ENCODE peak calls at places on chromosomes 12 and 14, in four cellular contexts. M is K562, Y is WTC11, A is HepG2. X is an unnamed sample.

GRCh38 chr12:130715996-130716917 is at the start of gene RIMBP2:
- DNase-seq in Y (peak), M (no peak), A (no peak), X (peak)

GRCh38 chr12:24562761-24563392 is 386.0 kb downstream of the BCAT1 start:
- DNase-seq in Y (peak), A (no peak), M (no peak), X (peak)

GRCh38 chr12:26058818-26059217 is 66.0 kb downstream of the BHLHE41 start:
- DNase-seq in Y (no peak), A (no peak), M (no peak), X (no peak)

GRCh38 chr12:53530056-53530455 is 22.8 kb upstream of the NPFF start:
- DNase-seq in M (no peak), Y (no peak), A (no peak), X (no peak)

GRCh38 chr12:95096852-95097251 is 23.4 kb upstream of the NR2C1 start:
- DNase-seq in A (no peak), Y (no peak), M (no peak), X (peak)

GRCh38 chr12:8677362-8677761 is 14.7 kb upstream of the MFAP5 start:
- DNase-seq in Y (no peak), A (no peak), M (no peak), X (no peak)

GRCh38 chr14:76045773-76046172 is 60.2 kb downstream of the IFT43 start:
- DNase-seq in M (no peak), A (no peak), Y (no peak), X (no peak)

GRCh38 chr14:59020382-59020781 is 168.1 kb upstream of the DAAM1 start:
- DNase-seq in M (peak), Y (no peak), A (no peak), X (no peak)

GRCh38 chr12:117907108-117907689 is 61.6 kb downstream of the KSR2 start:
- DNase-seq in A (no peak), Y (peak), M (no peak), X (no peak)

GRCh38 chr12:16579041-16579440 is 26.9 kb downstream of the LMO3 start:
- DNase-seq in M (no peak), Y (no peak), A (no peak), X (no peak)

GRCh38 chr12:16568873-16569272 is 37.1 kb downstream of the LMO3 start:
- DNase-seq in A (no peak), M (no peak), Y (no peak), X (no peak)

DNA sequence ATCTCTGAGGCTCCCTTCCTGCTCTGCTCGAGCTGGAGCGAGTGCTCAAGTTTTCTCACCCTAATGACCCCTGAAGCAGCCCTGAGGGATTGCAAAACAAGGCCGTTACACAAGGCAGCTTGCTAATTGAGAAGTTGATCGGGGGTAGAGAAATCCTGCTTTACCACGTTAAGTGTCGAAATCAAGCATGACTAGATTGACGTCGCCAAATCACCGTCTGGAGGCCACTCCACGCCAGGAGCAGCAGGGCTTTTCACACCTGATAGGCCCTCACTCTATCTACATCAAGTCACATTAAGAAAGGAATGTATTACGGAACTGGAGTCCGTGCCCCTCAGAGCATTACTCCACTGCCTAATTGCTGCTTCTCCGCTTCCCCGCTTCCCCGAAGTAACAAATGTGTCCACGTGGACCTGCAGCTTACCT is 32.3 kb downstream of the LMO3 start:
- DNase-seq in Y (peak), A (peak), M (no peak), X (no peak)
- TF ChIP-seq JUN in Y (no peak), A (no peak), M (no peak), X (no peak)

GRCh38 chr14:71985538-71986234 is 53.5 kb downstream of the RGS6 start:
- DNase-seq in M (no peak), Y (no peak), A (no peak), X (no peak)

GRCh38 chr14:71994416-71994815 is 62.2 kb downstream of the RGS6 start:
- DNase-seq in M (no peak), Y (no peak), A (no peak), X (no peak)

GRCh38 chr14:71988954-71989353 is 56.7 kb downstream of the RGS6 start:
- DNase-seq in A (no peak), M (no peak), Y (no peak), X (no peak)
- TF ChIP-seq HMGXB4 in A (no peak), M (no peak), Y (no peak), X (no peak)

DNA sequence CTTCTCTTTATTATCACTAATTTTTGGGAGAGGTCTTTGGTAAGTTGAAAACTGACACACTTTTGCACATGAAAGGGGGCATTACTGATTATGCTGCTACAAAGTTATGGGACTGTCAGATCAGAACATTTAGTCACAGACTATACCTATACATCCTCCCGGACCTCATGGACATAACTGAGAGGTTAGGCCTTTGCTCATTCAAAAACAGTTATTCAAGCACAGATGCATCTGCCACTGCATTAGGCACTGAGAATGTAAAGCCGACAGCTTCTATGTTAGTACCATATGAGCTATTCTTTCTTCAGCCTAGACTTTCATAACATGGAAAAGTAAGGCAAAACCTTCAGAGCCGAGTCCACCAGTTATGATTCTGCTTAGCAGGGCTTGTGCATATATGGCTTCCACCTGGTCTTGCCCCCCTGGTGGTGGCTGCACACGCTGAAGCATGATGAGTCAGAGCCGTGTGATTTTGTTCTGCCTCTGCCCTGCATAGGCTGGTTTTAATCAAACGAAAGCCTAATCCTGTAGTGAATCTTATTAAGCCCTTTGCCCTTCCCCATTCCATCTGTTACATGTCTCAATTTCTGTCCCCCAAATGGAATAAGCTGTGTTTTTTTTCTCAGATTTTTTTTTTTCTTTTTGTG is 21.8 kb upstream of the RNU6-8 start:
- DNase-seq in Y (peak), M (peak), A (peak), X (peak)
- TF ChIP-seq JUN in Y (no peak), M (no peak), A (no peak), X (no peak)

GRCh38 chr14:21771671-21772070 is 98.1 kb upstream of the OR4E1 start:
- DNase-seq in A (no peak), Y (no peak), M (no peak), X (no peak)

GRCh38 chr14:21768875-21769257 is 95.2 kb upstream of the OR4E1 start:
- DNase-seq in M (no peak), A (no peak), Y (no peak), X (no peak)

DNA sequence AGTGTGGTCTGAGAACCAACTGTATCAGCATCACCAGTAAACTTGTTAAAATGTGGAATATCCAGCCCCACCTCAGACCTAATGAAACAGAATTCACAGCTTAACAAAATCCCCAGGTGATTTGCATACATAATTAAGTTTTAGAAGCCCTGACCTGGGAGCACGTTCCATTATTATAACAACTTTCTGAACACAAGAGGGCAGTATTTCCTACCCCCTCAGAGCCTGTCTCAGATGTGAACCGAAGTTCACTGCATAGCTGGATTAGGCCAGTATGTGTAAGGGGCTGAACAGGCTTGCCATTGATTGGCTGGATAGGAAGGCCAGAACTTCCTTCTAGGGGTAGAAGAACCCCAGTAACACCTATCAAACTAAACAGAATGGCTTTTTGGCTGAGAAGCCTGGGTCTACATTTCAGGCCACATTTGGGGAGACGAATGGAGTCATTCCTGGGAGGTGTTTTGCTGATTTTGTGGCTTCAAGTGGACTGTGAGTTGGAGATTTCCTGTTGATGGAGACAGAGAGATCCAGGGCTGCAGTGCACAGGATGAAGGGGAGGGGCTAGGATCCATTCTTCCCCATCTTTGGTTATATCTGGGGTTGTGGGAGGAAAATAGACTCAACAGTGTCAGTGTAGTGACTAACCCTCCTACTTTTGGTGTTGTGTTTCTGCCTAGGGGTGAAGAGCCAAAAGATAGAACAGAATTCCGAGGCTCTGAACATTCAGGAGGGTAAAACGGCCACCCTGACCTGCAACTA is 94.7 kb upstream of the OR4E1 start:
- DNase-seq in M (peak), Y (no peak), A (peak), X (peak)
- TF ChIP-seq HMGXB4 in M (no peak), Y (no peak), A (no peak), X (no peak)

GRCh38 chr12:123164222-123164621 is 13.3 kb upstream of the PITPNM2 start:
- DNase-seq in A (no peak), M (no peak), Y (no peak), X (peak)

GRCh38 chr12:123164710-123165261 is 13.9 kb upstream of the PITPNM2 start:
- DNase-seq in M (no peak), Y (no peak), A (no peak), X (no peak)

GRCh38 chr12:123165537-123165936 is 14.6 kb upstream of the PITPNM2 start:
- DNase-seq in M (no peak), A (no peak), Y (no peak), X (no peak)

GRCh38 chr12:123160801-123161487 is 10.1 kb upstream of the PITPNM2 start:
- DNase-seq in M (no peak), A (no peak), Y (no peak), X (no peak)

DNA sequence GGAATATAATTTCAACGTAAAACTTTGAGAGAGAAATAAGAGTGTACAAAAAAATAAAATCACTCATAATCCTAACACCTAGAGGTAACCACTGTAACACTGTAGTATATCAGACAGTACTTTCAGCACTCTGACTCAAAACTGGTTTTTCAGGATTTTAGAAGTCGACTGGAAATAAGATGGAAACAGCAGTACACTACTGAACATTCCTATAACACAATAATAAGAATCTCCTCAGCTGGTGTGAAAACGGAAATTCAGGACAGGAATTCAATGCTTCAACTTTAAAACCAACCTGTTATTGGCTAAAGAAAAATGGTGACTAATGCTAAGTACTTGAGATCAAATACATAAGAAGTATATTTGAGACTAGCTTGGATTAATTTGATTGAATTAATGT is 12.3 kb upstream of the PITPNM2 start:
- DNase-seq in Y (no peak), A (no peak), M (no peak), X (no peak)
- TF ChIP-seq JUN in Y (no peak), A (no peak), M (no peak), X (no peak)

GRCh38 chr12:54879132-54879531 is 24.8 kb downstream of the MUCL1 start:
- DNase-seq in A (no peak), Y (no peak), M (no peak), X (no peak)

GRCh38 chr12:54882074-54882473 is 27.8 kb downstream of the MUCL1 start:
- DNase-seq in A (no peak), M (no peak), Y (no peak), X (no peak)

DNA sequence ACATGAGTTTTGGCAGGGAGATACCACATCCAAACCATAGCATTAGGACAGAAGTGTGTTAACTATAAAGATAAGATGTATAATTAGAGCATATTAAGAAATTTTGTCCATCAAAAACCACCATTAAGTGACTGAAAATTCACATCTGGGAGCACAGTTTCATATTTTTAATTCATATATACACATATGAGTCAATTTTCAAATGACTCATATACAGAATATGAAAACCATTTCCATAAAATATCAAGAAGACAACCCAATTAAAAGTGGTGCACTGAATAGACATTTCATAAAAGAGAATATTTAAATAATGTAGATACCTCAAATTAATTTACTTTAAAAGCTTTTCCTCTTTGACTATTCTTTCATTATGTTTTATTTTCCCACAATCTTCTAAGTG is 25.3 kb downstream of the MUCL1 start:
- DNase-seq in M (no peak), Y (no peak), A (no peak), X (no peak)
- TF ChIP-seq HMGXB4 in M (no peak), Y (no peak), A (no peak), X (no peak)

GRCh38 chr12:89019439-89020120 is 332.7 kb downstream of the DUSP6 start:
- DNase-seq in M (peak), A (peak), Y (peak), X (peak)

GRCh38 chr12:89016970-89017778 is 335.1 kb downstream of the DUSP6 start:
- DNase-seq in A (peak), M (peak), Y (peak), X (peak)

GRCh38 chr12:89024580-89024979 is 327.7 kb downstream of the DUSP6 start:
- DNase-seq in Y (no peak), A (no peak), M (no peak), X (no peak)

GRCh38 chr12:89020121-89020480 is 332.2 kb downstream of the DUSP6 start:
- DNase-seq in Y (no peak), M (no peak), A (no peak), X (no peak)

DNA sequence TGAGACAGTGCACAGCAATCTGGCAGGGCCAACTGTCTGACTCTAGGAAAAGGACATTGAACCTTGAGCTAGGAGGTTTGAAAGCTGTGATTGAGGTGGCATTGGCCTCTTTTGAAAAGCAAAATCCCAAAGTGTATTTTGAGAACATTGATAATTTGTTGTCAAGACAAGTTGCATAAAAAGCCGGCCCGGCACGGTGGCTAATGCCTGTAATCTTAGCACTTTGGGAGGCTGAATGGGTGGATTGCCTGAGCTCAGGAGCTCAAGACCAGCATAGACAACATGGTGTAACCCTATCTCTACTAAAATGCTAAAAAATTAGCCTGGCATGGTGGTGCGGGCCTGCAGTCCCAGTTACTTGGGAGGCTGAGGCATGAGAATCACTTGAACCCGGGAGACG is 331.6 kb downstream of the DUSP6 start:
- DNase-seq in M (no peak), A (no peak), Y (no peak), X (no peak)
- TF ChIP-seq JUN in M (no peak), A (no peak), Y (no peak), X (no peak)

DNA sequence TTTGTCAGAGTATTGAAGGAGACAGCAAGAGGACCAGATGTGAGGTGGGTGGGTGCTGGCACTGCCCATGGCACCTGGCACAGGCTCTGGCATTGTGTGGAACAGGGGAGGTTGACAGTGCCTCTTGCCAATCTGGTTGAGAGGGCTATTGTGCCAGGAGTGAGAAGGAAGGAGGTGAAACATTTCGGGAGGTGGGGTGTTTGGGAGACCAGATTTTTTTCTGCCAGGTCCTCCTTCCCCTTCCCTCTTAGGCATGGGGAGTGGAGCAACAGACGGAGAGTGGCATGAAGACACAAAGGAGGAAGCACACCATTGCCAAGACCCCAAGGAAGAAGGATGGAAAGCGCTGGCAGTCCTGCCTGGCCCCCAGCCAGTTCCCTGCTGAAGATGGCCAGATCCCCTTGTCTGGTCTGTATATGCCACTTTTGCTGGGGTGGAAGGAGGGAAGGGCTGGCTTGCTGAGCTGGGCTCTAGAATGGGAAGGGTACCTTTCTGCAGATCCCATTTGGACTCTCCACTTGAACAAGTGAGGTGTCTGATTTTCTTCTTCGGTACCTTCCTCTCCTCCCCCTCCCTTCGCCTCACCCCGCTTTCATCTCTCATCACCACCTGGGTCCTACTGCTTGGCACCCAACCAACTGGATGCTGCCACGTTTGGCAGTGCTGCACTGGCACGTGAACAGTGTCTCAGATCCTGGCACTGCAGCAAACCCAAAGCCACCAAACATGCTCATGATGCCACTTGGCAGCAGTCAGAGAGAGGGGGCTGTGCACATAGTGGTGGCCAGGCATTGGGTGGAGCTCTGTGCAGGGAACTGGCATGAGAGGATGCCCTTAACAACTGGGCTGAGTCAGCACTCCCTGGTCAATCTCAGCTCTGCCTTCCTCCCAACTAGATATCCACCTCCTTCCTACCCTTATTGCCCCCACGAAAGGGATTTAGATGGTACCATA is 37.3 kb downstream of the ZFHX2 start:
- DNase-seq in M (no peak), A (no peak), Y (no peak), X (no peak)
- TF ChIP-seq HMGXB4 in M (no peak), A (no peak), Y (no peak), X (no peak)

DNA sequence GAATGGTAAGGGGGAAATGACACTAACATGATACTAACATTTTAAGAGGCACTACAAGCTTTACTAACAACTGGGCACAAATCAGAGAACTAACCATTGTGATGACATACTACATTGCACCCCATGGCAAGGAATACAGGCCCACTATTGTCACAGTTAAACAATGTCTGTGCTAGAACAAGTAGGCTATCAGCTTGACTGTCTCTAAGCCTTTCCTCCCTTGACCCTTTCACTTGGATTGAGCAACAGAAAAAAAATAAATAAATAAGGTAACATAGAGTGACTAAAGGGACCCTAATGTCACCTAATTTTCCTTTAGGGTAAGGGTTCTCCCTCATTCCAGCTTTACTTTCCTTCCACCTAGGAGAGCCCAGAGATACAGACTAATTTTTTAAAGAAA is 4.4 kb downstream of the SLC38A2 start:
- DNase-seq in A (peak), Y (no peak), M (no peak), X (no peak)
- TF ChIP-seq JUN in A (no peak), Y (no peak), M (no peak), X (no peak)

GRCh38 chr14:72782182-72782508 is 111.8 kb downstream of the DPF3 start:
- DNase-seq in M (no peak), Y (no peak), A (no peak), X (no peak)

GRCh38 chr14:72782817-72783216 is 111.1 kb downstream of the DPF3 start:
- DNase-seq in A (no peak), M (no peak), Y (no peak), X (no peak)

GRCh38 chr14:72779679-72780078 is 114.2 kb downstream of the DPF3 start:
- DNase-seq in A (no peak), M (no peak), Y (no peak), X (no peak)

GRCh38 chr14:72780771-72781170 is 113.1 kb downstream of the DPF3 start:
- DNase-seq in A (no peak), Y (no peak), M (no peak), X (no peak)

GRCh38 chr14:72781476-72782181 is 112.3 kb downstream of the DPF3 start:
- DNase-seq in A (peak), Y (no peak), M (no peak), X (peak)
- TF ChIP-seq HMGXB4 in A (no peak), Y (no peak), M (no peak), X (no peak)